ENCODE peak calls at places on chromosome 11, in nine cellular contexts. L is A549, B is AG04450, V is fibroblast of the aortic adventitia, A is BJ, K is type B pancreatic cell, D is tibial nerve, Z is glutamatergic neuron, J is RWPE1. X is an unnamed sample.

GRCh38 chr11:126197277-126197939 is 14.0 kb downstream of the RPUSD4 start:
- DNase-seq in L (no peak), B (peak; percentile 39), V (no peak), A (peak; percentile 26), K (no peak), D (no peak), Z (no peak), J (no peak), X (no peak)

GRCh38 chr11:119693253-119693815 is 35.7 kb downstream of the NECTIN1 start:
- DNase-seq in L (no peak), B (no peak), V (no peak), A (no peak), K (no peak), D (no peak), Z (no peak), J (no peak), X (no peak)

GRCh38 chr11:30735946-30736345 is 149.8 kb upstream of the MPPED2 start:
- DNase-seq in L (no peak), B (no peak), V (no peak), A (no peak), K (no peak), D (no peak), Z (no peak), J (no peak), X (no peak)

GRCh38 chr11:74139151-74139918 is 31.5 kb downstream of the C2CD3 start:
- DNase-seq in L (no peak), B (no peak), V (no peak), A (no peak), K (no peak), D (no peak), Z (no peak), J (no peak), X (no peak)

GRCh38 chr11:12674936-12675696 is 895 bp downstream of the TEAD1 start:
- DNase-seq in L (no peak), B (no peak), V (peak; percentile 52), A (no peak), K (peak; percentile 72), D (peak; percentile 23), Z (peak; percentile 49), J (no peak), X (peak; percentile 52)

GRCh38 chr11:69667619-69668604 is 7.2 kb downstream of the LTO1 start:
- DNase-seq in L (no peak), B (no peak), V (no peak), A (no peak), K (no peak), D (no peak), Z (no peak), J (no peak), X (no peak)

GRCh38 chr11:64923944-64924909 is at the start of gene PPP2R5B:
- DNase-seq in L (peak; percentile 99), B (peak; percentile 81), V (peak; percentile 93), A (peak; percentile 78), K (peak; percentile 85), D (peak; percentile 88), Z (peak; percentile 93), J (peak; percentile 95), X (peak; percentile 82)

GRCh38 chr11:105878510-105878909 is 143.5 kb downstream of the MSANTD4 start:
- DNase-seq in L (no peak), B (no peak), V (no peak), A (no peak), K (no peak), D (no peak), Z (no peak), J (no peak), X (no peak)

GRCh38 chr11:17352925-17353227 is 1.3 kb downstream of the NCR3LG1 start:
- DNase-seq in L (peak; percentile 63), B (no peak), V (peak; percentile 60), A (no peak), K (no peak), D (no peak), Z (no peak), J (no peak), X (peak; percentile 22)

GRCh38 chr11:76621466-76621865 is 49.1 kb downstream of the LRRC32 start:
- DNase-seq in L (no peak), B (no peak), V (no peak), A (no peak), K (no peak), D (no peak), Z (no peak), J (no peak), X (no peak)

GRCh38 chr11:122895591-122895990 is 13.0 kb downstream of the JHY start:
- DNase-seq in L (no peak), B (no peak), V (no peak), A (no peak), K (no peak), D (no peak), Z (no peak), J (no peak), X (no peak)

GRCh38 chr11:79940165-79940564 is 499.3 kb upstream of the TENM4 start:
- DNase-seq in L (no peak), B (no peak), V (no peak), A (no peak), K (no peak), D (no peak), Z (no peak), J (no peak), X (peak; percentile 10)

GRCh38 chr11:122697636-122698167 is 42.2 kb downstream of the UBASH3B start:
- DNase-seq in L (peak; percentile 28), B (no peak), V (peak; percentile 49), A (no peak), K (no peak), D (no peak), Z (no peak), J (peak; percentile 85), X (no peak)

GRCh38 chr11:125569913-125570621 is 790 bp downstream of the EI24 start:
- DNase-seq in L (no peak), B (no peak), V (no peak), A (no peak), K (no peak), D (no peak), Z (no peak), J (peak; percentile 7), X (no peak)

GRCh38 chr11:45543808-45544422 is 121.5 kb downstream of the CHST1 start:
- DNase-seq in L (no peak), B (no peak), V (peak; percentile 17), A (no peak), K (no peak), D (no peak), Z (no peak), J (peak; percentile 37), X (peak; percentile 76)

GRCh38 chr11:17351510-17352176 is at the start of gene NCR3LG1:
- DNase-seq in L (peak; percentile 38), B (peak; percentile 36), V (peak; percentile 72), A (peak; percentile 5), K (peak; percentile 73), D (peak; percentile 15), Z (peak; percentile 48), J (no peak), X (peak; percentile 51)

GRCh38 chr11:18802381-18803257 is 11.0 kb upstream of the PTPN5 start:
- DNase-seq in L (peak; percentile 66), B (peak; percentile 21), V (peak; percentile 79), A (peak; percentile 18), K (no peak), D (no peak), Z (peak; percentile 39), J (peak; percentile 59), X (peak; percentile 59)
- TF ChIP-seq CTCF in L (peak; percentile 81), B (peak; percentile 70), V (peak; percentile 59), A (peak; percentile 70), K (peak; percentile 85), D (peak; percentile 64), Z (no peak), J (peak; percentile 66), X (peak; percentile 66)

DNA sequence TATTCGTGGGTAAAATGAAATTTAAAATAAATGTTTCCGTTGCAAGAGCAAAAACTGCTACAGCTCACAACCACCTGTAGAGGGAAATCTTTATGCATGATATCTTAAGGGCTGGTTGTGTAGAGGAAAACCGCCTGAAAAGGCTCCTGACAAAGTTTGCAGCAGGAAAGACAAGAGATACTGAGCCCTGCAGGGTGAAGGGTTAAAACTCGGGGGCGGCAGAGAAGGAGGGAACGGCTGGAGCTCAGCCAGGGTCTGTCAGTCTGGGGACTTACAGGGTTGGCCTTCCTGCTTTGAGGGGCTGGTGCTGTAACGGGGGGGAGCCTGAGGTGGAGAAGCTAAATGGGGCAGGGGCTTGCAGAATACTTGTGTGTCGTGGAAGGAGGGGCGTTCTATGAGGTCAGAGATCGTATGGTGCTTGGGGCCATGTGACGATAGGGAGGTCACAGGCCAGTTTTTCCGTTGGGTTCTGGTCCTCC is 122.9 kb upstream of the HSD17B12 start:
- DNase-seq in L (no peak), B (no peak), V (peak; percentile 22), A (no peak), K (no peak), D (no peak), Z (no peak), J (no peak), X (no peak)
- TF ChIP-seq CTCF in L (no peak), B (peak; percentile 35), V (peak; percentile 44), A (peak; percentile 6), K (peak; percentile 64), D (no peak), Z (no peak), J (no peak), X (no peak)

GRCh38 chr11:452916-453527 is 2.9 kb downstream of the PTDSS2 start:
- DNase-seq in L (no peak), B (no peak), V (no peak), A (no peak), K (no peak), D (no peak), Z (no peak), J (no peak), X (no peak)

GRCh38 chr11:452203-452744 is 2.2 kb downstream of the PTDSS2 start:
- DNase-seq in L (no peak), B (no peak), V (no peak), A (no peak), K (no peak), D (no peak), Z (no peak), J (no peak), X (no peak)

GRCh38 chr11:451738-452137 is 1.7 kb downstream of the PTDSS2 start:
- DNase-seq in L (no peak), B (no peak), V (no peak), A (no peak), K (no peak), D (no peak), Z (no peak), J (no peak), X (no peak)

GRCh38 chr11:449889-450808 is at the start of gene PTDSS2:
- DNase-seq in L (peak; percentile 89), B (peak; percentile 86), V (peak; percentile 94), A (peak; percentile 65), K (peak; percentile 96), D (peak; percentile 94), Z (peak; percentile 98), J (peak; percentile 90), X (peak; percentile 97)

GRCh38 chr11:450809-451451 is 851 bp downstream of the PTDSS2 start:
- DNase-seq in L (peak; percentile 66), B (no peak), V (peak; percentile 59), A (peak; percentile 9), K (no peak), D (peak; percentile 51), Z (peak; percentile 77), J (peak; percentile 64), X (peak; percentile 71)
- TF ChIP-seq CTCF in L (peak; percentile 10), B (peak; percentile 6), V (peak; percentile 16), A (peak; percentile 23), K (peak; percentile 41), D (peak; percentile 30), Z (no peak), J (peak; percentile 61), X (peak; percentile 20)

DNA sequence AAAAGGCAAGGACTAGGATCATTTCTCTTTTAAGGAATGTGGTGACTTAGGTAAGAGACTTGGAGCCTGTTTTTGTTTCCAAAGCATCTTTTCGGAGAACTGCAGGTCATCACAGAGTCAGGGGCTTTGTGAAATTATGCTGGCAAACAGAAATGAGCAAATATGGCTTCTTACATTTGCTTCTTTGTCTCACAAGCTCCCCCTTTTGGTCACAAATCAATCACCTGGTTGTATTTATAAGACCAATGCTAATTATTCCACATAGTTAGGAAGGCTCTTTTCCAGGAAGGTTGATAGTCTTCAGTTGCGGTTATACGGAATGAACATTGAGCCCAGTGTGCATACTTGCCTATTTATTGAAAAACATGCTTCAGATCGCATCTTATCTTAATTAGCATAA is 34.6 kb upstream of the CEP126 start:
- DNase-seq in L (no peak), B (no peak), V (peak; percentile 81), A (no peak), K (no peak), D (no peak), Z (no peak), J (no peak), X (no peak)
- TF ChIP-seq CTCF in L (peak; percentile 48), B (peak; percentile 54), V (peak; percentile 57), A (peak; percentile 49), K (peak; percentile 49), D (no peak), Z (peak; percentile 48), J (no peak), X (peak; percentile 11)

X was measured in nephron progenitor cell.